ENCODE peak calls at places on chromosome 12, in eight cellular contexts. One of them, this sample, is unnamed.

GRCh38 chr12:120755269-120755668 is 29.6 kb downstream of the ACADS start:
- DNase-seq in HCT116: no peak
- DNase-seq in M059J: no peak
- DNase-seq in GM18507: no peak
- DNase-seq in frontal cortex: no peak
- DNase-seq in MCF 10A: no peak
- DNase-seq in cortex of kidney: no peak
- DNase-seq in H4: no peak
- DNase-seq in this sample: no peak

GRCh38 chr12:88952543-88952942 is 372.3 kb upstream of the KITLG start:
- DNase-seq in cortex of kidney: no peak
- DNase-seq in MCF 10A: peak
- DNase-seq in frontal cortex: no peak
- DNase-seq in M059J: peak
- DNase-seq in GM18507: no peak
- DNase-seq in H4: no peak
- DNase-seq in HCT116: peak
- DNase-seq in this sample: no peak

GRCh38 chr12:104998423-104999346 is 12.6 kb downstream of the NOPCHAP1 start:
- DNase-seq in MCF 10A: no peak
- DNase-seq in frontal cortex: no peak
- DNase-seq in GM18507: no peak
- DNase-seq in cortex of kidney: no peak
- DNase-seq in H4: no peak
- DNase-seq in M059J: no peak
- DNase-seq in HCT116: no peak
- DNase-seq in this sample: no peak

GRCh38 chr12:92144631-92145480 is 790 bp downstream of the BTG1 start:
- DNase-seq in HCT116: no peak
- DNase-seq in H4: peak
- DNase-seq in GM18507: no peak
- DNase-seq in M059J: peak
- DNase-seq in cortex of kidney: no peak
- DNase-seq in frontal cortex: peak
- DNase-seq in MCF 10A: peak
- DNase-seq in this sample: peak

GRCh38 chr12:49637401-49637800 is 14.0 kb downstream of the PRPF40B start:
- DNase-seq in GM18507: no peak
- DNase-seq in cortex of kidney: no peak
- DNase-seq in M059J: no peak
- DNase-seq in H4: no peak
- DNase-seq in HCT116: no peak
- DNase-seq in MCF 10A: no peak
- DNase-seq in frontal cortex: no peak
- DNase-seq in this sample: no peak

GRCh38 chr12:60394680-60395079 is 798.9 kb downstream of the SLC16A7 start:
- DNase-seq in HCT116: no peak
- DNase-seq in M059J: peak
- DNase-seq in GM18507: no peak
- DNase-seq in MCF 10A: peak
- DNase-seq in cortex of kidney: no peak
- DNase-seq in frontal cortex: no peak
- DNase-seq in H4: no peak
- DNase-seq in this sample: no peak

GRCh38 chr12:115232455-115233156 is 548.6 kb upstream of the TBX3 start:
- DNase-seq in frontal cortex: no peak
- DNase-seq in GM18507: no peak
- DNase-seq in H4: no peak
- DNase-seq in MCF 10A: no peak
- DNase-seq in cortex of kidney: no peak
- DNase-seq in HCT116: no peak
- DNase-seq in M059J: peak
- DNase-seq in this sample: no peak

GRCh38 chr12:49489720-49490119 is 49.1 kb upstream of the KCNH3 start:
- DNase-seq in H4: peak
- DNase-seq in MCF 10A: no peak
- DNase-seq in cortex of kidney: no peak
- DNase-seq in GM18507: no peak
- DNase-seq in HCT116: peak
- DNase-seq in frontal cortex: no peak
- DNase-seq in M059J: peak
- DNase-seq in this sample: no peak

GRCh38 chr12:48794870-48795269 is 6.0 kb upstream of the ADCY6 start:
- DNase-seq in GM18507: no peak
- DNase-seq in frontal cortex: no peak
- DNase-seq in MCF 10A: peak
- DNase-seq in M059J: peak
- DNase-seq in H4: peak
- DNase-seq in HCT116: no peak
- DNase-seq in cortex of kidney: no peak
- DNase-seq in this sample: no peak

GRCh38 chr12:82047480-82047879 is 288.3 kb upstream of the PPFIA2 start:
- DNase-seq in GM18507: no peak
- DNase-seq in M059J: no peak
- DNase-seq in HCT116: no peak
- DNase-seq in frontal cortex: no peak
- DNase-seq in cortex of kidney: no peak
- DNase-seq in MCF 10A: peak
- DNase-seq in H4: no peak
- DNase-seq in this sample: no peak

GRCh38 chr12:69106482-69107118 is 132.8 kb upstream of the CPSF6 start:
- DNase-seq in HCT116: no peak
- DNase-seq in cortex of kidney: no peak
- DNase-seq in frontal cortex: no peak
- DNase-seq in GM18507: no peak
- DNase-seq in MCF 10A: no peak
- DNase-seq in M059J: no peak
- DNase-seq in H4: no peak
- DNase-seq in this sample: no peak

GRCh38 chr12:58884916-58885315 is 35.4 kb downstream of the LRIG3 start:
- DNase-seq in cortex of kidney: no peak
- DNase-seq in MCF 10A: no peak
- DNase-seq in GM18507: no peak
- DNase-seq in H4: no peak
- DNase-seq in M059J: no peak
- DNase-seq in frontal cortex: no peak
- DNase-seq in HCT116: no peak
- DNase-seq in this sample: no peak

GRCh38 chr12:96233941-96234461 is 39.8 kb downstream of the ELK3 start:
- DNase-seq in M059J: peak
- DNase-seq in MCF 10A: peak
- DNase-seq in GM18507: no peak
- DNase-seq in HCT116: no peak
- DNase-seq in cortex of kidney: no peak
- DNase-seq in H4: no peak
- DNase-seq in frontal cortex: peak
- DNase-seq in this sample: peak

GRCh38 chr12:46209914-46210834 is 58.7 kb downstream of the SLC38A1 start:
- DNase-seq in H4: no peak
- DNase-seq in M059J: peak
- DNase-seq in GM18507: no peak
- DNase-seq in cortex of kidney: no peak
- DNase-seq in HCT116: no peak
- DNase-seq in frontal cortex: no peak
- DNase-seq in MCF 10A: peak
- DNase-seq in this sample: no peak

GRCh38 chr12:46556105-46556559 is 183.6 kb upstream of the SLC38A2 start:
- DNase-seq in H4: peak
- DNase-seq in MCF 10A: peak
- DNase-seq in GM18507: no peak
- DNase-seq in frontal cortex: no peak
- DNase-seq in HCT116: peak
- DNase-seq in cortex of kidney: no peak
- DNase-seq in M059J: peak
- DNase-seq in this sample: no peak